ENCODE peak calls at places on chromosomes 5 and 9, in five cellular contexts. One of them, this sample, is unnamed. For H3K27me3, the result is how much of the 10 kb centered on the place peaks cover.

GRCh38 chr5:54120473-54120872 is 189.9 kb downstream of the ARL15 start:
- DNase-seq in SJSA1: no peak
- DNase-seq in CD8-positive, alpha-beta T cell: no peak
- DNase-seq in cardiac muscle cell: no peak
- DNase-seq in tibial nerve: no peak
- DNase-seq in this sample: no peak

GRCh38 chr5:9059920-9060691 is 485.8 kb downstream of the SEMA5A start:
- DNase-seq in SJSA1: peak
- DNase-seq in CD8-positive, alpha-beta T cell: no peak
- DNase-seq in cardiac muscle cell: no peak
- DNase-seq in tibial nerve: no peak
- DNase-seq in this sample: no peak

GRCh38 chr5:151298063-151298462 is 5.5 kb downstream of the SLC36A3 start:
- DNase-seq in SJSA1: peak
- DNase-seq in CD8-positive, alpha-beta T cell: no peak
- DNase-seq in cardiac muscle cell: peak
- DNase-seq in tibial nerve: no peak
- DNase-seq in this sample: peak

GRCh38 chr5:141196363-141196762 is 3.1 kb upstream of the PCDHB11 start:
- DNase-seq in SJSA1: no peak
- DNase-seq in CD8-positive, alpha-beta T cell: no peak
- DNase-seq in cardiac muscle cell: no peak
- DNase-seq in tibial nerve: no peak
- DNase-seq in this sample: no peak

GRCh38 chr5:95029569-95030366 is 255.1 kb downstream of the MCTP1 start:
- DNase-seq in SJSA1: no peak
- DNase-seq in CD8-positive, alpha-beta T cell: no peak
- DNase-seq in cardiac muscle cell: no peak
- DNase-seq in tibial nerve: no peak
- DNase-seq in this sample: no peak

GRCh38 chr5:1840741-1841521 is 39.7 kb downstream of the NDUFS6 start:
- DNase-seq in SJSA1: no peak
- DNase-seq in CD8-positive, alpha-beta T cell: no peak
- DNase-seq in cardiac muscle cell: peak
- DNase-seq in tibial nerve: no peak
- DNase-seq in this sample: no peak

GRCh38 chr9:90458485-90458884 is 184.1 kb downstream of the DIRAS2 start:
- DNase-seq in SJSA1: no peak
- DNase-seq in CD8-positive, alpha-beta T cell: no peak
- DNase-seq in cardiac muscle cell: peak
- DNase-seq in tibial nerve: no peak
- DNase-seq in this sample: peak

GRCh38 chr5:74340476-74340875 is 300.1 kb downstream of the ENC1 start:
- DNase-seq in SJSA1: no peak
- DNase-seq in CD8-positive, alpha-beta T cell: no peak
- DNase-seq in cardiac muscle cell: no peak
- DNase-seq in tibial nerve: no peak
- DNase-seq in this sample: no peak

GRCh38 chr5:96721351-96721970 is 59.3 kb downstream of the CAST start:
- DNase-seq in SJSA1: no peak
- DNase-seq in CD8-positive, alpha-beta T cell: no peak
- DNase-seq in cardiac muscle cell: no peak
- DNase-seq in tibial nerve: no peak
- DNase-seq in this sample: no peak

GRCh38 chr9:138009456-138010273 is 132.1 kb downstream of the CACNA1B start:
- DNase-seq in SJSA1: peak
- DNase-seq in CD8-positive, alpha-beta T cell: no peak
- DNase-seq in cardiac muscle cell: no peak
- DNase-seq in tibial nerve: no peak
- DNase-seq in this sample: no peak
- H3K27me3 ChIP-seq in SJSA1: under half
- H3K27me3 ChIP-seq in CD8-positive, alpha-beta T cell: under half
- H3K27me3 ChIP-seq in cardiac muscle cell: under half
- H3K27me3 ChIP-seq in tibial nerve: under half
- H3K27me3 ChIP-seq in this sample: under half

GRCh38 chr9:21967707-21968106 is 26.5 kb downstream of the CDKN2A start:
- DNase-seq in SJSA1: no peak
- DNase-seq in CD8-positive, alpha-beta T cell: no peak
- DNase-seq in cardiac muscle cell: no peak
- DNase-seq in tibial nerve: no peak
- DNase-seq in this sample: no peak

GRCh38 chr9:21968331-21969010 is 25.7 kb downstream of the CDKN2A start:
- DNase-seq in SJSA1: no peak
- DNase-seq in CD8-positive, alpha-beta T cell: no peak
- DNase-seq in cardiac muscle cell: peak
- DNase-seq in tibial nerve: no peak
- DNase-seq in this sample: no peak

GRCh38 chr9:21966140-21966851 is 27.9 kb downstream of the CDKN2A start:
- DNase-seq in SJSA1: no peak
- DNase-seq in CD8-positive, alpha-beta T cell: no peak
- DNase-seq in cardiac muscle cell: no peak
- DNase-seq in tibial nerve: no peak
- DNase-seq in this sample: no peak

GRCh38 chr9:21965401-21965951 is 28.7 kb downstream of the CDKN2A start:
- DNase-seq in SJSA1: no peak
- DNase-seq in CD8-positive, alpha-beta T cell: no peak
- DNase-seq in cardiac muscle cell: peak
- DNase-seq in tibial nerve: no peak
- DNase-seq in this sample: peak

DNA sequence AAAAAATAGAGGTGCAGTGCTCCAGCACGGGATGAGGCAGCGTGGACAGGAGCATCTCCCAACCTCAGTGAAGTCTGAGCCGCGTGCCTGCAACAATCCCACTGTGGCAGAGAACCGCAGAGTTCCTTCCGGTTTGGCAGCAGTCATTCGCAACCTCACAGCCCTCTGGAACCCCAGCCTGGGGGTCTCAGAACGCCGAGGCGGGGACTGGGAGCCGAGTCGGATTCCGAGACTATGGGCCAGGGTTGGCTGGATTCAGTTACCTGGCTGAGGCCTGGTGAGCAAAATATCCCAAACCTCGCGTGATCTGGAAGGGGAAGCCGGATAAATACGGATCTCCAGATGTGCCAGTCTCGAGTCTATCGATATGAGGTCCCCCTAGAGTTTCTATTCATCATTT is 27.0 kb downstream of the CDKN2A start:
- DNase-seq in SJSA1: no peak
- DNase-seq in CD8-positive, alpha-beta T cell: no peak
- DNase-seq in cardiac muscle cell: no peak
- DNase-seq in tibial nerve: no peak
- DNase-seq in this sample: no peak
- H3K27me3 ChIP-seq in SJSA1: under half
- H3K27me3 ChIP-seq in CD8-positive, alpha-beta T cell: half or more
- H3K27me3 ChIP-seq in cardiac muscle cell: half or more
- H3K27me3 ChIP-seq in tibial nerve: half or more
- H3K27me3 ChIP-seq in this sample: under half

GRCh38 chr9:132739705-132740310 is 69.5 kb downstream of the GTF3C4 start:
- DNase-seq in SJSA1: no peak
- DNase-seq in CD8-positive, alpha-beta T cell: no peak
- DNase-seq in cardiac muscle cell: no peak
- DNase-seq in tibial nerve: no peak
- DNase-seq in this sample: peak

GRCh38 chr9:132744881-132745761 is 74.9 kb downstream of the GTF3C4 start:
- DNase-seq in SJSA1: no peak
- DNase-seq in CD8-positive, alpha-beta T cell: no peak
- DNase-seq in cardiac muscle cell: peak
- DNase-seq in tibial nerve: no peak
- DNase-seq in this sample: no peak

GRCh38 chr9:132743886-132744544 is 73.8 kb downstream of the GTF3C4 start:
- DNase-seq in SJSA1: no peak
- DNase-seq in CD8-positive, alpha-beta T cell: no peak
- DNase-seq in cardiac muscle cell: peak
- DNase-seq in tibial nerve: no peak
- DNase-seq in this sample: peak

GRCh38 chr9:132742821-132743311 is 72.6 kb downstream of the GTF3C4 start:
- DNase-seq in SJSA1: no peak
- DNase-seq in CD8-positive, alpha-beta T cell: no peak
- DNase-seq in cardiac muscle cell: no peak
- DNase-seq in tibial nerve: no peak
- DNase-seq in this sample: no peak

DNA sequence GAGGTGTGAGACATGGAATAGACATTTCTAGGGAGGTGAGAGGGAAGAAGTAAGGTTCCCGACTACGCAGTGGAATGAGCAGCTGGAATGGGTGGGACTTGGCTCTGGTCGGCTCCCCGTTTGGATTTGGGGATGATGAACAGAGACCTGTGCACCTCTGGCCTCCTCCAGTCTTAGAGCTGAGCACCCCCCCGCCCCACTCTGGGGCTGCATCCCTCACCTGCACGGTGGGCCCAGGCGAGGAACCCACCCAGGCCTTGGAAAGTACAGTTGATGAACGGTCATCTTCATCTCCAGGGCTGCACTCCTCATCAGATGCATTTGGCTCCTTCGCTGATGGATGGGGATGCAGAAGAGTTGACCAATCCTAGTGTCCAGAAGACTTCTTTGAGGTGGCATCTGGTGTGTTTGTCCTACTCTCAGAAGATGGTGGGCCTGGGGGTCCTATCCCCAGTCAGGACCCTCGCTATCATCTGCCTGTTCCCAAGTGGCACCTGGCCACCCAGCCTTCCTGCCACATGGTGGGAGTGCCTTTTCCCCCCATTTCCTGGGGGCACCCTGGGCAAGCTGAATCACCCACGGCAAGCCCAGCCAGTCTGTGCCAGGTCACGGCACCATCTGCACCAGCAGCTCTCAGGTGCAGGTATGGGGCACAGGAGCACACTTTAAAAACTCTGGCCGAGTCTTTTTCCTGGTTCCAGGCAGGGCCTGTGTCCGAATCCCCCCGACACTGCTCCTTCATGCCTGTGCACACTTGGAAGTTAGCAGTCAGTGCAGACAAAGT is 70.5 kb downstream of the GTF3C4 start:
- DNase-seq in SJSA1: no peak
- DNase-seq in CD8-positive, alpha-beta T cell: no peak
- DNase-seq in cardiac muscle cell: no peak
- DNase-seq in tibial nerve: no peak
- DNase-seq in this sample: no peak
- H3K27me3 ChIP-seq in SJSA1: under half
- H3K27me3 ChIP-seq in CD8-positive, alpha-beta T cell: under half
- H3K27me3 ChIP-seq in cardiac muscle cell: half or more
- H3K27me3 ChIP-seq in tibial nerve: under half
- H3K27me3 ChIP-seq in this sample: under half

DNA sequence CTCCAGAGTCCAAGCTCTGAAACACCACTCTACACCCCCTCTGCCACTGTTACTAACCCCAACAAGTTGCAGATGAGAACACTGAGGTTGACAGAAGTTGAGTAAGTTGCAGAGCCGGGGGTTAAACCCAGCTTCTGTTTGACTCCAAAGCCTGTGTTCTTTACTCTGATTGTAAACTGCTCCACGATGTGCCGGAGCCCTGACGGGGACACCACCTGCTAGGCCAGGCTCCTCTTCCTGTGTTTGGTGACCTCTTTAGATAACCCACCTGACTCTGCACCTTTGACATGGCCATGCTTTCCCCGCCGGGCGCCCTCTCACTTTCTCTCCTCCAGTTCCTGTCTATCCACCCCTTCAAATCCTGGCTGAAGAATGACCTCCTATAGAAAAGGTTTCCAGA is 96.7 kb downstream of the PAX5 start:
- DNase-seq in SJSA1: peak
- DNase-seq in CD8-positive, alpha-beta T cell: no peak
- DNase-seq in cardiac muscle cell: no peak
- DNase-seq in tibial nerve: no peak
- DNase-seq in this sample: no peak
- H3K27me3 ChIP-seq in SJSA1: under half
- H3K27me3 ChIP-seq in CD8-positive, alpha-beta T cell: under half
- H3K27me3 ChIP-seq in cardiac muscle cell: under half
- H3K27me3 ChIP-seq in tibial nerve: under half
- H3K27me3 ChIP-seq in this sample: under half

GRCh38 chr5:42832060-42832459 is 20.4 kb upstream of the SELENOP start:
- DNase-seq in SJSA1: no peak
- DNase-seq in CD8-positive, alpha-beta T cell: no peak
- DNase-seq in cardiac muscle cell: no peak
- DNase-seq in tibial nerve: no peak
- DNase-seq in this sample: no peak
- H3K27me3 ChIP-seq in SJSA1: under half
- H3K27me3 ChIP-seq in CD8-positive, alpha-beta T cell: under half
- H3K27me3 ChIP-seq in cardiac muscle cell: under half
- H3K27me3 ChIP-seq in tibial nerve: under half
- H3K27me3 ChIP-seq in this sample: under half

GRCh38 chr9:130288393-130288792 is 22.8 kb downstream of the HMCN2 start:
- DNase-seq in SJSA1: no peak
- DNase-seq in CD8-positive, alpha-beta T cell: no peak
- DNase-seq in cardiac muscle cell: no peak
- DNase-seq in tibial nerve: no peak
- DNase-seq in this sample: no peak
- H3K27me3 ChIP-seq in SJSA1: under half
- H3K27me3 ChIP-seq in CD8-positive, alpha-beta T cell: under half
- H3K27me3 ChIP-seq in cardiac muscle cell: under half
- H3K27me3 ChIP-seq in tibial nerve: under half
- H3K27me3 ChIP-seq in this sample: under half

DNA sequence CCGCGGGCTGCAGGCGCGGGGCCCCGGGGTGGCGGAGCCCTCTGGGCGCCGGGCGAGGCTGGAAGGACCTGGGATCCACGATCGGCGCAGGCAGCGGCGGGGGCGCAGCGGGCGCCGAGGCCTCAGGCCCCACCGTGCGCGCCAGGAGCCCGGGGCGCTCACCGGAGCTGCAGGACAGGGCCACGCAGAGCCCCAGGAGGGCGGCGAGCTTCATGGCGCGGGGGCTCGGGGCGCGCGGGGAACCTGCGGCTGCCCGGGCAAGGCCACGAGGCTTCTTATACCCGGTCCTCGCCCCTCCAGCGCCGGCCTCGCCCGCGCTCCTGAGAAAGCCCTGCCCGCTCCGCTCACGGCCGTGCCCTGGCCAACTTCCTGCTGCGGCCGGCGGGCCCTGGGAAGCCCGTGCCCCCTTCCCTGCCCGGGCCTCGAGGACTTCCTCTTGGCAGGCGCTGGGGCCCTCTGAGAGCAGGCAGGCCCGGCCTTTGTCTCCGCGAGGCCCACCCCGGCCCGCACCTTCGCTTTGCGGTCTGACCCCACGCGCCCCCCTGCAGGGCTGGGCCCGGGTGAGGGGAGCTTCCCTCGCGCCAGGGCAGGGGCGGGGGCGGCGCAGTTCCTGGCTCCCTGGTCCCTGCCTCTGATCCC is at the start of gene SCGB3A1:
- DNase-seq in SJSA1: no peak
- DNase-seq in CD8-positive, alpha-beta T cell: no peak
- DNase-seq in cardiac muscle cell: no peak
- DNase-seq in tibial nerve: no peak
- DNase-seq in this sample: no peak
- H3K27me3 ChIP-seq in SJSA1: half or more
- H3K27me3 ChIP-seq in CD8-positive, alpha-beta T cell: under half
- H3K27me3 ChIP-seq in cardiac muscle cell: half or more
- H3K27me3 ChIP-seq in tibial nerve: under half
- H3K27me3 ChIP-seq in this sample: under half

DNA sequence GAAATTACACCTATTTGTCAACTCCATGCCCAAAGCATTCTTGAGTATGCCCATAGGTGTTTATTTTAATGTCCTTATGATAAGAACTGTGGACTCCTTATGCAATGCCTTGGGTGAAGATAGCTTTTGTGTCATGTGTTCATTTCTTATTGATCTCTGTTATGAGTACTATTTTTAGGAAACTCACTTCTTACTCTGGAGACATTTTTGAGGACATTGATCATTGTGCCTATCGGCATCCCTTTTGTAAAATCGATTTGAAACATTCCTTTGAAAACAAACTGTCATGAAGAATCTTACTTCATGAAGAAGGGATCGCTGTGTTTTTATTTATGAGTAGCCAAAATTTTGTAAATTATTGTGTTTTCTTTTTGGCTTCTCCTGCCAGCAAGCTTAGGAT is 257.3 kb downstream of the NTRK2 start:
- DNase-seq in SJSA1: no peak
- DNase-seq in CD8-positive, alpha-beta T cell: no peak
- DNase-seq in cardiac muscle cell: no peak
- DNase-seq in tibial nerve: no peak
- DNase-seq in this sample: no peak
- H3K27me3 ChIP-seq in SJSA1: under half
- H3K27me3 ChIP-seq in CD8-positive, alpha-beta T cell: under half
- H3K27me3 ChIP-seq in cardiac muscle cell: under half
- H3K27me3 ChIP-seq in tibial nerve: under half
- H3K27me3 ChIP-seq in this sample: under half

This sample was measured in Caco-2.